ENCODE peak calls at places on chromosome 16, in seven cellular contexts. One of them, this sample, is unnamed.

GRCh38 chr16:2331932-2332267 is 8.6 kb downstream of the ABCA3 start:
- DNase-seq in Caki2: no peak
- DNase-seq in fibroblast of the conjunctiva: no peak
- DNase-seq in NCI-H510A: no peak
- DNase-seq in BJ: no peak
- DNase-seq in dorsolateral prefrontal cortex: no peak
- DNase-seq in hippocampal formation: no peak
- DNase-seq in this sample: no peak

GRCh38 chr16:12901597-12902436 is at the start of gene SHISA9:
- DNase-seq in BJ: no peak
- DNase-seq in NCI-H510A: no peak
- DNase-seq in dorsolateral prefrontal cortex: no peak
- DNase-seq in fibroblast of the conjunctiva: no peak
- DNase-seq in hippocampal formation: no peak
- DNase-seq in Caki2: peak
- DNase-seq in this sample: no peak

GRCh38 chr16:89553733-89554132 is 6.7 kb upstream of the RPL13 start:
- DNase-seq in BJ: no peak
- DNase-seq in NCI-H510A: no peak
- DNase-seq in fibroblast of the conjunctiva: no peak
- DNase-seq in hippocampal formation: no peak
- DNase-seq in Caki2: no peak
- DNase-seq in dorsolateral prefrontal cortex: no peak
- DNase-seq in this sample: no peak

GRCh38 chr16:79210629-79211028 is 389.9 kb downstream of the MAF start:
- DNase-seq in dorsolateral prefrontal cortex: no peak
- DNase-seq in hippocampal formation: no peak
- DNase-seq in NCI-H510A: no peak
- DNase-seq in BJ: no peak
- DNase-seq in Caki2: no peak
- DNase-seq in fibroblast of the conjunctiva: no peak
- DNase-seq in this sample: no peak

GRCh38 chr16:2842340-2843000 is 12.4 kb downstream of the ZG16B start:
- DNase-seq in hippocampal formation: no peak
- DNase-seq in BJ: no peak
- DNase-seq in fibroblast of the conjunctiva: peak
- DNase-seq in Caki2: no peak
- DNase-seq in dorsolateral prefrontal cortex: no peak
- DNase-seq in NCI-H510A: no peak
- DNase-seq in this sample: peak

GRCh38 chr16:67459066-67459857 is 21.7 kb downstream of the ATP6V0D1 start:
- DNase-seq in BJ: no peak
- DNase-seq in NCI-H510A: no peak
- DNase-seq in Caki2: no peak
- DNase-seq in fibroblast of the conjunctiva: no peak
- DNase-seq in hippocampal formation: no peak
- DNase-seq in dorsolateral prefrontal cortex: no peak
- DNase-seq in this sample: no peak

GRCh38 chr16:11128211-11129123 is 127.5 kb downstream of the SOCS1 start:
- DNase-seq in dorsolateral prefrontal cortex: no peak
- DNase-seq in BJ: peak
- DNase-seq in NCI-H510A: no peak
- DNase-seq in hippocampal formation: no peak
- DNase-seq in fibroblast of the conjunctiva: peak
- DNase-seq in Caki2: no peak
- DNase-seq in this sample: no peak

GRCh38 chr16:82655720-82656500 is 29.1 kb downstream of the CDH13 start:
- DNase-seq in NCI-H510A: no peak
- DNase-seq in Caki2: no peak
- DNase-seq in hippocampal formation: no peak
- DNase-seq in fibroblast of the conjunctiva: no peak
- DNase-seq in dorsolateral prefrontal cortex: no peak
- DNase-seq in BJ: no peak
- DNase-seq in this sample: no peak

GRCh38 chr16:88345943-88346560 is 36.7 kb upstream of the ZNF469 start:
- DNase-seq in dorsolateral prefrontal cortex: no peak
- DNase-seq in hippocampal formation: no peak
- DNase-seq in BJ: no peak
- DNase-seq in Caki2: no peak
- DNase-seq in NCI-H510A: no peak
- DNase-seq in fibroblast of the conjunctiva: no peak
- DNase-seq in this sample: peak

GRCh38 chr16:81488687-81489411 is 44.2 kb downstream of the CMIP start:
- DNase-seq in BJ: no peak
- DNase-seq in hippocampal formation: no peak
- DNase-seq in fibroblast of the conjunctiva: no peak
- DNase-seq in NCI-H510A: no peak
- DNase-seq in dorsolateral prefrontal cortex: no peak
- DNase-seq in Caki2: no peak
- DNase-seq in this sample: peak

GRCh38 chr16:49644143-49644460 is 211.8 kb downstream of the ZNF423 start:
- DNase-seq in NCI-H510A: no peak
- DNase-seq in BJ: no peak
- DNase-seq in hippocampal formation: no peak
- DNase-seq in fibroblast of the conjunctiva: no peak
- DNase-seq in Caki2: no peak
- DNase-seq in dorsolateral prefrontal cortex: no peak
- DNase-seq in this sample: no peak

GRCh38 chr16:84059946-84060901 is 17.6 kb upstream of the SLC38A8 start:
- DNase-seq in Caki2: no peak
- DNase-seq in hippocampal formation: no peak
- DNase-seq in fibroblast of the conjunctiva: no peak
- DNase-seq in dorsolateral prefrontal cortex: peak
- DNase-seq in BJ: no peak
- DNase-seq in NCI-H510A: no peak
- DNase-seq in this sample: no peak

GRCh38 chr16:15461376-15461775 is 27.0 kb downstream of the BMERB1 start:
- DNase-seq in dorsolateral prefrontal cortex: no peak
- DNase-seq in fibroblast of the conjunctiva: no peak
- DNase-seq in NCI-H510A: no peak
- DNase-seq in BJ: no peak
- DNase-seq in Caki2: no peak
- DNase-seq in hippocampal formation: no peak
- DNase-seq in this sample: no peak

GRCh38 chr16:65572156-65572555 is 450.3 kb upstream of the CDH11 start:
- DNase-seq in BJ: peak
- DNase-seq in fibroblast of the conjunctiva: peak
- DNase-seq in NCI-H510A: no peak
- DNase-seq in hippocampal formation: no peak
- DNase-seq in dorsolateral prefrontal cortex: no peak
- DNase-seq in Caki2: no peak
- DNase-seq in this sample: no peak

GRCh38 chr16:84773312-84773711 is 46.5 kb upstream of the CRISPLD2 start:
- DNase-seq in Caki2: no peak
- DNase-seq in dorsolateral prefrontal cortex: no peak
- DNase-seq in hippocampal formation: no peak
- DNase-seq in BJ: no peak
- DNase-seq in fibroblast of the conjunctiva: no peak
- DNase-seq in NCI-H510A: no peak
- DNase-seq in this sample: no peak

GRCh38 chr16:72976047-72976746 is 71.7 kb downstream of the ZFHX3 start:
- DNase-seq in fibroblast of the conjunctiva: no peak
- DNase-seq in Caki2: no peak
- DNase-seq in BJ: no peak
- DNase-seq in dorsolateral prefrontal cortex: no peak
- DNase-seq in NCI-H510A: no peak
- DNase-seq in hippocampal formation: no peak
- DNase-seq in this sample: no peak

GRCh38 chr16:31386157-31386984 is 6.8 kb upstream of the ITGAD start:
- DNase-seq in BJ: no peak
- DNase-seq in Caki2: peak
- DNase-seq in fibroblast of the conjunctiva: no peak
- DNase-seq in hippocampal formation: peak
- DNase-seq in dorsolateral prefrontal cortex: no peak
- DNase-seq in NCI-H510A: no peak
- DNase-seq in this sample: no peak

GRCh38 chr16:68369697-68370096 is 58.9 kb downstream of the PRMT7 start:
- DNase-seq in fibroblast of the conjunctiva: no peak
- DNase-seq in NCI-H510A: no peak
- DNase-seq in dorsolateral prefrontal cortex: no peak
- DNase-seq in Caki2: no peak
- DNase-seq in hippocampal formation: no peak
- DNase-seq in BJ: no peak
- DNase-seq in this sample: peak

GRCh38 chr16:49755291-49755611 is 100.7 kb downstream of the ZNF423 start:
- DNase-seq in Caki2: peak
- DNase-seq in BJ: no peak
- DNase-seq in NCI-H510A: no peak
- DNase-seq in fibroblast of the conjunctiva: peak
- DNase-seq in hippocampal formation: peak
- DNase-seq in dorsolateral prefrontal cortex: no peak
- DNase-seq in this sample: no peak

GRCh38 chr16:22681881-22682291 is 132.1 kb upstream of the HS3ST2 start:
- DNase-seq in hippocampal formation: no peak
- DNase-seq in Caki2: no peak
- DNase-seq in dorsolateral prefrontal cortex: no peak
- DNase-seq in NCI-H510A: no peak
- DNase-seq in fibroblast of the conjunctiva: no peak
- DNase-seq in BJ: no peak
- DNase-seq in this sample: no peak

GRCh38 chr16:87956169-87956770 is 5.0 kb downstream of the BANP start:
- DNase-seq in dorsolateral prefrontal cortex: no peak
- DNase-seq in hippocampal formation: no peak
- DNase-seq in fibroblast of the conjunctiva: no peak
- DNase-seq in NCI-H510A: no peak
- DNase-seq in Caki2: no peak
- DNase-seq in BJ: no peak
- DNase-seq in this sample: no peak

GRCh38 chr16:86850675-86851074 is 272.3 kb downstream of the FOXL1 start:
- DNase-seq in BJ: no peak
- DNase-seq in Caki2: no peak
- DNase-seq in fibroblast of the conjunctiva: no peak
- DNase-seq in hippocampal formation: no peak
- DNase-seq in dorsolateral prefrontal cortex: no peak
- DNase-seq in NCI-H510A: no peak
- DNase-seq in this sample: no peak

GRCh38 chr16:1876468-1876867 is 4.5 kb upstream of the MEIOB start:
- DNase-seq in NCI-H510A: no peak
- DNase-seq in dorsolateral prefrontal cortex: no peak
- DNase-seq in BJ: no peak
- DNase-seq in fibroblast of the conjunctiva: no peak
- DNase-seq in hippocampal formation: no peak
- DNase-seq in Caki2: no peak
- DNase-seq in this sample: peak

GRCh38 chr16:5560084-5560483 is 462.5 kb upstream of the EEF2KMT start:
- DNase-seq in fibroblast of the conjunctiva: no peak
- DNase-seq in dorsolateral prefrontal cortex: no peak
- DNase-seq in BJ: no peak
- DNase-seq in Caki2: no peak
- DNase-seq in NCI-H510A: no peak
- DNase-seq in hippocampal formation: no peak
- DNase-seq in this sample: no peak

GRCh38 chr16:4506450-4506849 is 30.3 kb downstream of the HMOX2 start:
- DNase-seq in dorsolateral prefrontal cortex: peak
- DNase-seq in fibroblast of the conjunctiva: peak
- DNase-seq in Caki2: peak
- DNase-seq in BJ: no peak
- DNase-seq in NCI-H510A: no peak
- DNase-seq in hippocampal formation: peak
- DNase-seq in this sample: no peak

GRCh38 chr16:67673712-67674580 is 7.3 kb downstream of the C16orf86 start:
- DNase-seq in fibroblast of the conjunctiva: no peak
- DNase-seq in dorsolateral prefrontal cortex: no peak
- DNase-seq in Caki2: no peak
- DNase-seq in hippocampal formation: no peak
- DNase-seq in NCI-H510A: no peak
- DNase-seq in BJ: no peak
- DNase-seq in this sample: peak

GRCh38 chr16:68079616-68080344 is 5.4 kb upstream of the NFATC3 start:
- DNase-seq in BJ: no peak
- DNase-seq in hippocampal formation: no peak
- DNase-seq in fibroblast of the conjunctiva: no peak
- DNase-seq in NCI-H510A: no peak
- DNase-seq in Caki2: no peak
- DNase-seq in dorsolateral prefrontal cortex: no peak
- DNase-seq in this sample: peak

GRCh38 chr16:58094026-58094425 is 35.2 kb downstream of the CFAP20 start:
- DNase-seq in hippocampal formation: no peak
- DNase-seq in fibroblast of the conjunctiva: no peak
- DNase-seq in NCI-H510A: no peak
- DNase-seq in Caki2: no peak
- DNase-seq in BJ: no peak
- DNase-seq in dorsolateral prefrontal cortex: no peak
- DNase-seq in this sample: peak